ENCODE peak calls at places on chromosomes 12 and 14, in eight cellular contexts. N is tibial nerve; S is uterus; J is endodermal cell; O is CD8-positive, alpha-beta memory T cell; A is K562; E is CD8-positive, alpha-beta T cell; M is mesendoderm. H is an unnamed sample.

GRCh38 chr12:124581299-124581698 is 13.9 kb upstream of the NCOR2 start:
- DNase-seq in N (no peak), S (no peak), J (no peak), O (no peak), A (no peak), E (no peak), M (no peak), H (no peak)

GRCh38 chr12:19030603-19031002 is 98.9 kb upstream of the PLEKHA5 start:
- DNase-seq in N (no peak), S (no peak), J (no peak), O (no peak), A (no peak), E (no peak), M (no peak), H (no peak)

GRCh38 chr14:35878272-35879140 is 52.4 kb downstream of the BRMS1L start:
- DNase-seq in N (no peak), S (peak; percentile 49), J (no peak), O (no peak), A (peak; percentile 28), E (no peak), M (no peak), H (no peak)

GRCh38 chr12:3520168-3520567 is 29.2 kb downstream of the PRMT8 start:
- DNase-seq in N (no peak), S (no peak), J (no peak), O (no peak), A (no peak), E (no peak), M (no peak), H (no peak)

GRCh38 chr12:96986883-96987523 is 79.9 kb downstream of the NEDD1 start:
- DNase-seq in N (no peak), S (no peak), J (peak; percentile 72), O (no peak), A (peak; percentile 32), E (no peak), M (peak; percentile 58), H (no peak)

GRCh38 chr14:57362356-57362755 is 28.0 kb upstream of the NAA30 start:
- DNase-seq in N (no peak), S (no peak), J (peak; percentile 51), O (no peak), A (no peak), E (no peak), M (peak; percentile 79), H (no peak)

GRCh38 chr14:20295067-20295466 is 10.7 kb downstream of the TTC5 start:
- DNase-seq in N (no peak), S (no peak), J (no peak), O (no peak), A (no peak), E (no peak), M (no peak), H (no peak)

GRCh38 chr14:88225721-88226120 is 97.3 kb downstream of the KCNK10 start:
- DNase-seq in N (no peak), S (no peak), J (no peak), O (no peak), A (no peak), E (no peak), M (no peak), H (no peak)

GRCh38 chr12:8036366-8036765 is 3.9 kb downstream of the FOXJ2 start:
- DNase-seq in N (no peak), S (no peak), J (no peak), O (no peak), A (no peak), E (no peak), M (no peak), H (no peak)

GRCh38 chr14:95134304-95134933 is 22.9 kb downstream of the DICER1 start:
- DNase-seq in N (no peak), S (no peak), J (no peak), O (no peak), A (no peak), E (no peak), M (no peak), H (no peak)

GRCh38 chr12:108832730-108833354 is 24.5 kb downstream of the SSH1 start:
- DNase-seq in N (no peak), S (no peak), J (no peak), O (no peak), A (no peak), E (no peak), M (peak; percentile 86), H (peak; percentile 32)

DNA sequence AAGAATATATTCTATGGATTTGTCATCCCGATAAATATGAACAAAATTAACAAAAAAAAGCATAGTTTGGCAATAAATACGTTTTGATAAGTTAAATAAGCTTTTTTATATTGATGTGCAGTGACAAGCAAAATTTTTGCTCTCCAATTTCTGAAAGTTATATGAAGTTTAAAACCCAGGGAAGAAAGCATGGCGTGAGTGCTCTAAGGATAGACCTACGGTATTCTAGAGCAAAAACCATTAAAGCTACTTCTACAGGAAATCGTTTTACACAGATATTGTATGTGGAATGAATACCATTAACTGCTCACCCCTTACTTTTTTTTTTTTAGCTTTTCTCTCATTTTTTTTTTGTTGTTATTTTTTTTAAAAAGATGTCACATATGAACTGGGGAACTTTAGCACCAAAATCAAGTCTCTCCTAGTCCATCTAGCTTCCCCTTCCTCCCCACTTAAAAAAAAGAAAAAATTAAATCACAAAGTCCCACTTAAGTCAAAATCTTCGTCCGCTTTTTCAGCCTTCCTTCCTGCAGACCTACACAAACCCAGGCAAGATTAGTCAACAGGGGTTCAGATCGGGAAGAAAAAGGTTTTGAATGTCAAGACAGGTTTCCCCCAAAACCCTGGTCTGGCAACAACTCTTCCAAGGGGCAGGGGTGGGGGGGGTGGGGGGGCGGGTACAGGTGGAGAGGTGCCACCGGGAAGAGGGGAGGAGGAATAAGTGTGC is 4.4 kb downstream of the ZFP36L1 start:
- DNase-seq in N (no peak), S (no peak), J (no peak), O (no peak), A (no peak), E (no peak), M (no peak), H (no peak)
- H3K4me1 ChIP-seq in N (peaks cover 32% of the 10 kb centered on the region), S (no peaks in the 10 kb centered on the region), J (peaks cover 2% of the 10 kb centered on the region), O (peaks cover 60% of the 10 kb centered on the region), A (peaks cover 18% of the 10 kb centered on the region), E (peaks cover 57% of the 10 kb centered on the region), M (peaks cover 2% of the 10 kb centered on the region), H (peaks cover 69% of the 10 kb centered on the region)

GRCh38 chr14:78644824-78645559 is 474.8 kb downstream of the NRXN3 start:
- DNase-seq in N (no peak), S (no peak), J (peak; percentile 66), O (no peak), A (no peak), E (no peak), M (peak; percentile 27), H (no peak)
- H3K4me1 ChIP-seq in N (no peaks in the 10 kb centered on the region), S (no peaks in the 10 kb centered on the region), J (no peaks in the 10 kb centered on the region), O (no peaks in the 10 kb centered on the region), A (no peaks in the 10 kb centered on the region), E (no peaks in the 10 kb centered on the region), M (no peaks in the 10 kb centered on the region), H (no peaks in the 10 kb centered on the region)

GRCh38 chr12:122089080-122089479 is 10.5 kb downstream of the MLXIP start:
- DNase-seq in N (no peak), S (no peak), J (no peak), O (no peak), A (no peak), E (no peak), M (no peak), H (no peak)
- H3K4me1 ChIP-seq in N (peaks cover 45% of the 10 kb centered on the region), S (peaks cover 22% of the 10 kb centered on the region), J (peaks cover 11% of the 10 kb centered on the region), O (peaks cover 90% of the 10 kb centered on the region), A (peaks cover 40% of the 10 kb centered on the region), E (peaks cover 96% of the 10 kb centered on the region), M (no peaks in the 10 kb centered on the region), H (peaks cover 70% of the 10 kb centered on the region)

GRCh38 chr14:71553779-71554178 is 378.4 kb upstream of the RGS6 start:
- DNase-seq in N (no peak), S (no peak), J (no peak), O (no peak), A (no peak), E (no peak), M (no peak), H (no peak)
- H3K4me1 ChIP-seq in N (no peaks in the 10 kb centered on the region), S (no peaks in the 10 kb centered on the region), J (no peaks in the 10 kb centered on the region), O (peaks cover 48% of the 10 kb centered on the region), A (no peaks in the 10 kb centered on the region), E (peaks cover 44% of the 10 kb centered on the region), M (no peaks in the 10 kb centered on the region), H (peaks cover 35% of the 10 kb centered on the region)

DNA sequence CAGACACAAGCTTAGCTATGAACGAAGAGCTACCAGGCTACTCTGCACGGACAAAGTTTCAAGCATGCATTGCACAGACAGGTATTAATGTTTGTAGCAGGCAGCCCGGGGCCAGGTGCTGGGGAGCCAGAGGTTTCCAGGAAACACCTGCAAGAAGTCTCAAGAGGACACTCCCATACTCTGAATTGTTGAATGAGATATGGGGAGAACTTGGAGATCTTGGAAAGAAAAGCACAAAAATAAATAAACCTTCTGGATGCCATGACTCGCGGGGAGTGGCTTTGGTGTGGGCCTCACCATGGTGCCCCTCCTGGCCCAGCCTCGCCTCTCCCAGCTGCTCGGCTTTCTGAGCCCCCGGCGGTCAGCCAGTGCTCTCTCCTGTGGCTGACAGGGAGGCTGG is 186.8 kb downstream of the TTC7B start:
- DNase-seq in N (no peak), S (no peak), J (no peak), O (no peak), A (no peak), E (no peak), M (no peak), H (no peak)
- H3K4me1 ChIP-seq in N (no peaks in the 10 kb centered on the region), S (no peaks in the 10 kb centered on the region), J (no peaks in the 10 kb centered on the region), O (no peaks in the 10 kb centered on the region), A (peaks cover 15% of the 10 kb centered on the region), E (no peaks in the 10 kb centered on the region), M (no peaks in the 10 kb centered on the region), H (peaks cover 54% of the 10 kb centered on the region)

GRCh38 chr14:80850197-80850814 is 91.2 kb downstream of the CEP128 start:
- DNase-seq in N (no peak), S (no peak), J (no peak), O (no peak), A (peak; percentile 35), E (no peak), M (peak; percentile 27), H (no peak)

GRCh38 chr14:80844872-80845271 is 96.7 kb downstream of the CEP128 start:
- DNase-seq in N (no peak), S (no peak), J (no peak), O (no peak), A (peak; percentile 6), E (no peak), M (no peak), H (no peak)

GRCh38 chr14:80847093-80847492 is 94.4 kb downstream of the CEP128 start:
- DNase-seq in N (no peak), S (no peak), J (no peak), O (no peak), A (no peak), E (no peak), M (no peak), H (no peak)

DNA sequence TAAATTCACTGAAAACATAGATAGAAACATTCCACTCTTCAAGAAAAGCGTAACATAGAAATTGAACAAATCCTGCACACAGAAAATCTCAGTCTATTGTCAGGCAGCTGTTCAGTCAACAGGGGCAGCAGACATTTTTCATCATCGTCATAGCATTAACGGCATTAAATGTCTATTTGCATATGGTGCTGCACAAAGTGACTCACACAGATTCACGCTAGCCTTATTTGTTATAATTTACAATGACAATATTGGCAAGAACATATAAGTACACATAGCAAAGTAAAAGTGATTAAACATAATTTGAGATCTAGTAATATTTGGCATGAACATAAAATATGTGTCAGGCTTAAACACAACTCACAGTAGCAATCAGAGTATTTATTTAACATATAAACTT is 95.7 kb downstream of the CEP128 start:
- DNase-seq in N (no peak), S (no peak), J (no peak), O (no peak), A (no peak), E (no peak), M (no peak), H (no peak)
- H3K4me1 ChIP-seq in N (no peaks in the 10 kb centered on the region), S (no peaks in the 10 kb centered on the region), J (no peaks in the 10 kb centered on the region), O (no peaks in the 10 kb centered on the region), A (no peaks in the 10 kb centered on the region), E (no peaks in the 10 kb centered on the region), M (no peaks in the 10 kb centered on the region), H (no peaks in the 10 kb centered on the region)

GRCh38 chr12:68011206-68011881 is 22.1 kb downstream of the IFNG-AS1 start:
- DNase-seq in N (no peak), S (no peak), J (no peak), O (no peak), A (no peak), E (no peak), M (no peak), H (no peak)
- H3K4me1 ChIP-seq in N (no peaks in the 10 kb centered on the region), S (no peaks in the 10 kb centered on the region), J (peaks cover 9% of the 10 kb centered on the region), O (peaks cover 11% of the 10 kb centered on the region), A (no peaks in the 10 kb centered on the region), E (peaks cover 3% of the 10 kb centered on the region), M (peaks cover 3% of the 10 kb centered on the region), H (peaks cover 30% of the 10 kb centered on the region)

H was measured in spleen.